ENCODE peak calls at places on chromosomes 7 and 10, in five cellular contexts. L is AG10803, P is sigmoid colon, N is cardiac fibroblast, V is fibroblast of lung. J is an unnamed sample.

GRCh38 chr7:75532639-75533038 is 40.5 kb downstream of the SPDYE5 start:
- DNase-seq in V (no peak), L (no peak), N (no peak), P (peak), J (no peak)

GRCh38 chr10:100186253-100186780 is 488 bp upstream of the ERLIN1 start:
- DNase-seq in P (peak), L (peak), V (peak), N (peak), J (peak)

GRCh38 chr10:26438534-26439269 is 561 bp downstream of the APBB1IP start:
- DNase-seq in N (no peak), L (peak), V (peak), P (peak), J (no peak)

GRCh38 chr7:45324683-45325237 is 167.2 kb downstream of the RAMP3 start:
- DNase-seq in V (peak), N (no peak), P (no peak), L (no peak), J (no peak)

GRCh38 chr7:120933475-120933874 is 17.1 kb upstream of the ING3 start:
- DNase-seq in N (no peak), P (no peak), V (no peak), L (no peak), J (no peak)

GRCh38 chr10:119103687-119104652 is at the start of gene DENND10:
- DNase-seq in P (peak), L (peak), N (peak), V (peak), J (no peak)

GRCh38 chr7:151705744-151706567 is 171.0 kb downstream of the PRKAG2 start:
- DNase-seq in N (peak), P (no peak), V (peak), L (peak), J (no peak)

GRCh38 chr7:142311876-142312275 is 54.0 kb upstream of the PRSS58 start:
- DNase-seq in P (no peak), L (no peak), N (no peak), V (peak), J (no peak)

GRCh38 chr7:99267530-99268360 is 4.9 kb upstream of the MYH16 start:
- DNase-seq in V (peak), P (no peak), L (peak), N (peak), J (peak)

GRCh38 chr10:84156768-84157167 is 16.8 kb upstream of the GPR15LG start:
- DNase-seq in P (no peak), N (peak), V (no peak), L (peak), J (no peak)

DNA sequence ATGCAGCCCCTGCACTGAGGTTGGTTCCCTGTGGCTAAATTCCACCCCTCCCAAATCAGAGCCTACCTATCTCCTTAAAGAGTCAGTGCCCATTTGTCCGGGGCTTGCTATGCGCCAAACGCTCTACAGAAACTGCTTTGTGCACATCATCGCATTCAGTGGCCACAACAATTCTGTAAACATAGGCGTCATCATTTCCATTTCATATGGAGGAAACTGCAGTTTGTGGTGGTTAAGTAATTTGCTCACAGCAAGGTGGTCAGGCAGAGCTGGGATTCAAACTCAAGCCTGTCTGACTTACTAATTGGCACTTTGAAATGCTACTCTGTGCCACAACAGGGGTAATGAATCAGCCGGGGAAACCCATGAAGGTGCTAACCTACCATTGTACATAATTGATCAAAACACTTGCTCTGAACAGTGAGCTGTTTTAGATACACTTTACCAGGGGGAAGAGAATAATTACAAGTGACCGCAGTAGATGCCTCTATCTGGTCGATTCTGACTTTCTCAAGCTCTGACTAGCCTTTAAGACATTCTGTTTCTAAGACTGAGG is 775.5 kb downstream of the LRMDA start:
- DNase-seq in P (no peak), L (no peak), V (no peak), N (no peak), J (no peak)
- H3K4me3 ChIP-seq in P (no peak), L (no peak), V (no peak), N (no peak), J (no peak)

DNA sequence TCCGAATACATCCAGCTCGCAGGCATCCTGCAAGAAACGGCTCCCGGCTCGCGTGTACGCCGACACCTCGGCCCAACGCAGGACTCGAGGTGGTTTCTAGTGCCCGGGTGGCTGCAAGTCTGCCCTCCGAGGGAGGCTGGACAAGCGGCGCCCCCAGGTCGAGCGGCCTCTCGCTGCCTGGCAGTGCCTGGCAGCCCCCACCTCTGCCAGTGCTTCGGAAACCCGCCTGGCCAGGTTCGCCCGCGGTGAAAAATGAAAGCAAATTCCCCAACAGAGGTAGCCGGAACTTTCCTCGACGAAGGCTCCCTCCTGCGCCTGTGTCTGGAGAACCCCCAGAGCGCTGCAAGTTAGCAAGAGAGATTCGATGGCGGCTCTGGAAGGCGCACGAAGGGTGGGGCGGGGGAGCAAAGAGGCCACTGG is 5.7 kb upstream of the ZNF503 start:
- DNase-seq in L (no peak), P (no peak), V (no peak), N (no peak), J (no peak)
- H3K4me3 ChIP-seq in L (peak), P (no peak), V (no peak), N (no peak), J (no peak)

GRCh38 chr7:130353196-130353595 is 8.6 kb downstream of the CPA5 start:
- DNase-seq in P (no peak), V (no peak), N (no peak), L (no peak), J (no peak)

GRCh38 chr7:130351664-130352015 is 7.0 kb downstream of the CPA5 start:
- DNase-seq in N (no peak), P (no peak), L (no peak), V (no peak), J (no peak)

GRCh38 chr7:130350945-130351663 is 6.5 kb downstream of the CPA5 start:
- DNase-seq in N (no peak), V (no peak), L (no peak), P (no peak), J (no peak)

GRCh38 chr7:130349911-130350782 is 5.5 kb downstream of the CPA5 start:
- DNase-seq in N (peak), L (peak), P (no peak), V (no peak), J (no peak)

GRCh38 chr7:130352335-130353074 is 7.9 kb downstream of the CPA5 start:
- DNase-seq in N (peak), V (peak), L (peak), P (no peak), J (no peak)
- H3K4me3 ChIP-seq in N (no peak), V (no peak), L (peak), P (no peak), J (no peak)

GRCh38 chr10:113094114-113094486 is 144.1 kb downstream of the TCF7L2 start:
- DNase-seq in V (no peak), N (peak), L (no peak), P (no peak), J (no peak)
- H3K4me3 ChIP-seq in V (no peak), N (no peak), L (no peak), P (no peak), J (no peak)

DNA sequence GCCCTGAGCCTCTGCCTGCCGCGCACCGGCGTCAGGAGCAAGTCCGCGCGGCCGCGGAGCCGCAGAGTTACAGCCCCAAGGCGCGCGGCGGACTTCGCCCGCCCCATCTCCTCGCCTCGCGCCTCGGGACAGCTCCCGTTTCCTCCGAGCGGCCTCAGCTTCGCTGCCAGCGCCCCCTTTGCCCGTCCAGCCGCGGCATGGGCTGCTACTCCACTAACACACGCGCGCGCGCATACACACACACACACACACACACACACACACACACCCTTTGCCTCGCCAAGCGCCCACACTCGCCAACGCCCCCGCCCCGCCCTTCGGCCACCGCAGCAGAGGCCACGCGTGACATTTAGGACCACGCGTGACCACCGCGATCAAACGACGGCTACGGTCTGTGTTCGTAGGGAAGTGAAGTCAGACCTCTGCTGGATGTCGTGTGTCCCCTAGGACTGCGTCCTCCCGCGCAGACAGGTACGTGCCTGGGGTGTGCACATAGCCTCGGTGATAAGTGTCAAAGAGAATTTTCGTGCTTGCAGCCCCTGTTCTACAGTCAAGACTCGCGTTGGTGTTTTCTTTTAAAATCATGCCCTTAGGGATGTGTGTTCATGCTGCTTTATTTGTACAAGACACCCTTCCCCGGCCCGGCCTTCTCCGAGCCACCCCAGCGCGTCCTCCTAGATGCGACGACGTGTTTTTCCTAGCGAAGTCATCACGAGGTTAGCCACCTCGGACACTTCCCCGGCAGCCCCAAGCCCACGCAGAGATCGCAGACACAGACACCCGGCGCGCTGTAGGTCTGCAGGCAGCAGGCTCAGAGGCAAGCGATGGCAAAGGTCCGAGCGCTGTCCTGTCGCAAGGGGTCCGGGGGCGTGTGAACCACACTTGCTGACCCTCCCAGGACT is 890 bp downstream of the MKX start:
- DNase-seq in N (peak), V (peak), L (peak), P (peak), J (no peak)
- H3K4me3 ChIP-seq in N (no peak), V (no peak), L (peak), P (peak), J (peak)

DNA sequence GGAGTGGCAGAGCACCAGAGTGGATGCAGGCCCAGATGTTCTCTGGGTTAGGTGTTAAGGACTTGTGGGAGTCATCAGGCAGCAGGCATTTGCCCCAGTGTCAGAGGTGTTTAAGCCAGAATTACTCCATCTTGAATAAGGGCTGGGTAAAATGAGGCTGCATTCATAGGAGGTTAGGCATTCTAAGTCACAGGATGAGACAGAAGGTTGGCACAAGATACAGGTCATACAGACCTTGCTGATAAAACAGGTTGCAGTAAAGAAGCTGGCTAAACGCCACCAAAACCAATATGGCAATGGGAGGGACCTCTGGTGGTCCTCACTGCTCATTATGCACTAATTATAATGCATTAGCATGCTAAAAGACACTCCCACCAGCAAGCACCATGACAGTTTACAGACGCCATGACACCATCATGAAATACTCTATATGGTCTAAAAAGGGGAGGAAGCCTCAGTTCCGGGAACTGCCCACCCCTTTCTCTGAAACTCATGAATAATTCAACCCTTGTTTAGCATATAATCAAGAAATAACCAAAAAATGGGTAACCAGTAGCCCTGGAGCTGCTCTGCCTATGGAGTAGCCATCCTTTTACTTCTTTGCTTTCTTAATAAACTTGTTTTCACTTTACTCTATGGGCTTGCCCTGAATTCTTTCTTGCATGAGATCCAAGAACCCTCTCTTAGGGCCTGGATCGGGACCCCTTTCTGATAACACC is 882 bp upstream of the LRRC61 start:
- DNase-seq in L (no peak), N (no peak), V (no peak), P (no peak), J (no peak)
- H3K4me3 ChIP-seq in L (no peak), N (no peak), V (no peak), P (peak), J (no peak)

GRCh38 chr10:44731271-44731670 is 179.9 kb upstream of the TMEM72 start:
- DNase-seq in L (no peak), P (no peak), V (no peak), N (no peak), J (no peak)
- H3K4me3 ChIP-seq in L (no peak), P (no peak), V (no peak), N (no peak), J (no peak)

GRCh38 chr7:28411876-28412662 is at the start of gene CREB5:
- DNase-seq in N (no peak), P (no peak), V (no peak), L (no peak), J (no peak)
- H3K4me3 ChIP-seq in N (no peak), P (peak), V (no peak), L (no peak), J (no peak)

GRCh38 chr7:71511361-71511807 is 379.4 kb downstream of the GALNT17 start:
- DNase-seq in V (no peak), P (no peak), L (no peak), N (no peak), J (no peak)

GRCh38 chr7:71506822-71507221 is 374.9 kb downstream of the GALNT17 start:
- DNase-seq in N (no peak), P (no peak), L (no peak), V (no peak), J (no peak)

GRCh38 chr7:71509381-71509780 is 377.4 kb downstream of the GALNT17 start:
- DNase-seq in N (no peak), L (no peak), P (no peak), V (no peak), J (no peak)

GRCh38 chr7:71504697-71505441 is 372.9 kb downstream of the GALNT17 start:
- DNase-seq in N (no peak), L (no peak), P (no peak), V (no peak), J (no peak)

DNA sequence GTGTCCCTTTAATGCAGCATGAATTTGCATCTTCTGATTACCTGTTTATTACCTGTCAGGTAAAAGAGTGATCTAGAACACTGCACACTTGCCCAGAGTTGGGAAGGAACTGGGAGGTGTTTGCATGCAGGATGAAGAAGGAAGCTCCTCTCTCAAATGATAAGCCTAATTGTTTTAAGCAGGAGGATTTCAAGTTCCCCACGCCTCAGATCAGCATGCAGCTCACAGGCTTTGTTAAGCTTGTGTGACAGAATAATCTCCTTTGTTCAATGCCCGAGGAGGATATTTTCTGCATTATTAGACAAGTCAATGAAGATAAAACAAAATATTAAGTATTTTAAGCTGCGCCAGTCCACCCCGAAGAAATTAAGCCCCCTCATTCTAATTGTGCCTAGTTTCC is 375.7 kb downstream of the GALNT17 start:
- DNase-seq in V (no peak), P (no peak), L (no peak), N (no peak), J (no peak)
- H3K4me3 ChIP-seq in V (no peak), P (no peak), L (no peak), N (no peak), J (no peak)

DNA sequence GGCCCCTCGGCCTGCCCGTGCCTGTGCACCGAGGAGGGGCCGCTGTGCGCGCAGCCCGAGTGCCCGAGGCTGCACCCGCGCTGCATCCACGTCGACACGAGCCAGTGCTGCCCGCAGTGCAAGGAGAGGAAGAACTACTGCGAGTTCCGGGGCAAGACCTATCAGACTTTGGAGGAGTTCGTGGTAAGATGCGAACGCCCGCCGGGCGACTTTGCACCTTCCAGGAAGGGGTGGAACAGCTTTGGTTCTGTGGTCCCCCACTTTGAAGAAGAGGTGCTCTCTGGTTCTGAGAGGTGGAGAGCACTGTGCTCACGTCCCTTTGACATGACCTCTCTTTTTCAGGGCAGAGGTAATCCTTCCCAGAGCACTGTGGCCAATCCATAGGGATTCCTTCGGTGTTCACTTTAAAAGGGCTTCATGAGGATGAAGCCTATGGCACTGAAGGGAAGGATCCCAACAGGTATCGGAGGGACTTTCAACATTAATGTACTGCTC is 2.6 kb downstream of the VWC2 start:
- DNase-seq in P (no peak), V (no peak), N (no peak), L (no peak), J (no peak)
- H3K4me3 ChIP-seq in P (peak), V (no peak), N (no peak), L (no peak), J (no peak)

J was measured in skeletal muscle cell.